ENCODE peak calls at places on chromosomes 6 and 20, in eight cellular contexts. H is HL-60, N is PC-3, V is IMR-90, Z is upper lobe of right lung, B is sigmoid colon, P is fibroblast of lung, E is ovary. D is an unnamed sample. For H3K27me3, the result is how much of the 10 kb centered on the place peaks cover.

GRCh38 chr6:11656486-11656885 is 118.9 kb downstream of the TMEM170B start:
- DNase-seq in E (no peak), H (no peak), P (no peak), Z (no peak), V (no peak), B (no peak), N (no peak), D (no peak)

GRCh38 chr6:819122-819521 is 126.2 kb upstream of the EXOC2 start:
- DNase-seq in V (no peak), E (no peak), P (no peak), N (no peak), H (no peak), B (no peak), Z (no peak), D (no peak)

GRCh38 chr20:44022464-44022863 is 107.8 kb downstream of the TOX2 start:
- DNase-seq in Z (no peak), H (no peak), E (no peak), P (no peak), N (no peak), V (no peak), B (no peak), D (no peak)

GRCh38 chr6:36387440-36388303 is at the start of gene ETV7:
- DNase-seq in B (peak), H (peak), Z (peak), N (peak), P (peak), V (peak), E (peak), D (no peak)

GRCh38 chr6:127967708-127968107 is 66.8 kb upstream of the THEMIS start:
- DNase-seq in E (no peak), N (no peak), Z (no peak), P (no peak), H (no peak), V (no peak), B (no peak), D (peak)

GRCh38 chr6:157317129-157317814 is 6.0 kb downstream of the TMEM242 start:
- DNase-seq in Z (no peak), B (peak), H (peak), N (peak), E (peak), P (peak), V (peak), D (no peak)

GRCh38 chr6:166228839-166229528 is 61.3 kb upstream of the TBXT start:
- DNase-seq in N (no peak), B (no peak), P (no peak), E (no peak), H (no peak), V (no peak), Z (no peak), D (no peak)

GRCh38 chr20:32971703-32972161 is 32.5 kb downstream of the SUN5 start:
- DNase-seq in H (no peak), P (no peak), V (no peak), B (peak), E (no peak), Z (no peak), N (no peak), D (peak)

GRCh38 chr20:5205348-5206210 is 78.8 kb downstream of the CDS2 start:
- DNase-seq in E (peak), V (peak), Z (peak), B (peak), P (peak), H (peak), N (peak), D (peak)

DNA sequence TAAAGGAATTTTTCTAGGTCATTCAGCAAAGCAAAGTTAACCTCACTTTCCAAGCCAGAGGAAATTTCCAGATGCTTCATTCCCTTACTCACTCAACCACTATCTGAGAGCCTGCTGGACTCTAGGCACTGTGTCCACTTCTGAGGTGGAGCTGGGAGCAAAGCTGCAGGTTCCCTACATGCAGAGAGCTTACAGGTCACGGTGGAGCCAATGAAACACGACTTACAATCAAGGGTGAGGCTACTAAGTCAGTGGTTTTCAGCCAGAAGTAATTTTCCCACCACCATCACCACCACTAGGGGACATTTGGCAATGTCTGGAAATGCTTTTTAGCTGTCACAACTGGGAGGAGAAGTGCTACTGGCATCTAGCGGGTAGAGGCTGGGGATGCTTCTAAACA is 34.5 kb upstream of the TSHZ2 start:
- DNase-seq in H (no peak), P (peak), E (no peak), N (no peak), Z (no peak), B (no peak), V (no peak), D (no peak)
- TF ChIP-seq CTCF in H (no peak), P (no peak), E (no peak), N (peak), Z (no peak), B (no peak), V (no peak), D (peak)

DNA sequence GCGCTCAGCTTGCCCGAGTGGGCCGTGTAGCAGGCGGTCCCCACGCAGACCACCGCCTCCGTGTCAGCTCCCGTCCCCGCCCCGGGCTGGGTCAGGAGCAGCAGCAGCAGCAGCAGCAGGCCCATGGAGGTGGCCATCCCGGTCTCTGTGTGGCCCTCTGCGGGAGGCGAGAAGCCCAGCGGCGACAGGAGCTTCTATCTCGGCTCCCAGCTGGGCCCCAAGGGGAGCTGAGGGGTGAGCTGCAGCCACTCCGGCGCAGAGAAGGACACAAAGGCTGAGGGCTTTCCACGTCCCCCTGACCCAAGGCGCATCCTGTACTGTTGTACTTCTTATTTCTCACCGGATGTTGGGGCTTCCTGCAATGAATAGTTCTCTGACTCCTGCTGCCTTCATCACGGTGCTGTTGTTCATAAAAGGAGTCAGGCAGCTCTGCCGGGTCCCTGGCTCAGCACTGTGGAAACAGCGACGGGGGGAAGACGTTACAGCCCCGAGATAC is at the start of gene CD93:
- DNase-seq in B (no peak), Z (no peak), E (peak), V (peak), P (peak), N (no peak), H (no peak), D (no peak)
- H3K4me3 ChIP-seq in B (no peak), Z (peak), E (peak), V (no peak), P (no peak), N (no peak), H (no peak), D (peak)

GRCh38 chr20:61391185-61391584 is 139.1 kb downstream of the CDH4 start:
- DNase-seq in E (no peak), Z (no peak), H (no peak), V (no peak), N (no peak), B (no peak), P (no peak), D (no peak)
- H3K27me3 ChIP-seq in E (under half), Z (under half), H (under half), V (under half), N (under half), B (half or more), P (under half), D (under half)

DNA sequence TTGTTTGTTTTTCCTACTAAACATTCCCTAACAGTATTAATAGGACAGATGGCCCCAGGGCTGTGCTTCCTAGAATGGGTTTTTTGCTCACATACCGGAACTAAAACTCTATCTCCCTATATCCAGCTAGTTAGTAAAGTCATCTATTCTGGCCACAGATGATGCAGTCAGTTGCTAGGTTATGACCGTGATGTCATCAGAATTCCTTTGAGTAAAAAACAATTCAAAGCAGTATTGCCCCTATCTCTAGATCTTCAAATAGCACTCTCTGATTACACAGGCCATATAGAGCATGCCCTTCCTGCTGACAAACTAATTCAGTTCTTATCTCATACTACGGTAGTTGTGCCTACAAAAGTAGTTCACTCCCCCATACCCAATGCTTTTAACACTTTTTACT is 17.9 kb upstream of the ZNF451 start:
- DNase-seq in B (no peak), P (peak), V (no peak), E (no peak), Z (no peak), H (no peak), N (no peak), D (no peak)
- TF ChIP-seq CTCF in B (no peak), P (no peak), V (no peak), E (no peak), Z (no peak), H (no peak), N (no peak), D (no peak)